ENCODE peak calls at places on chromosomes 3 and 15, in nine cellular contexts. X is lung, F is body of pancreas, Y is sigmoid colon, Z is fibroblast of lung, M is heart left ventricle, W is tibial nerve, K is hepatocyte, T is IMR-90. N is an unnamed sample.

GRCh38 chr15:89494941-89495637 is 1.3 kb downstream of the RHCG start:
- DNase-seq in X (no peak), F (no peak), Y (peak), Z (no peak), M (no peak), W (no peak), K (no peak), T (no peak), N (no peak)

GRCh38 chr15:80026754-80027153 is 32.7 kb upstream of the ZFAND6 start:
- DNase-seq in X (no peak), F (no peak), Y (no peak), Z (no peak), M (no peak), W (no peak), K (no peak), T (no peak), N (no peak)

GRCh38 chr3:43144811-43145490 is 39.1 kb upstream of the POMGNT2 start:
- DNase-seq in X (no peak), F (no peak), Y (no peak), Z (peak), M (no peak), W (no peak), K (no peak), T (peak), N (no peak)

GRCh38 chr15:69748131-69748530 is 295.5 kb downstream of the RPLP1 start:
- DNase-seq in X (no peak), F (no peak), Y (no peak), Z (no peak), M (no peak), W (no peak), K (no peak), T (no peak), N (no peak)

GRCh38 chr3:104005815-104006214 is 1360.9 kb upstream of the ALCAM start:
- DNase-seq in X (no peak), F (no peak), Y (no peak), Z (peak), M (no peak), W (no peak), K (no peak), T (no peak), N (no peak)

GRCh38 chr3:49703443-49703927 is 14.1 kb downstream of the RNF123 start:
- DNase-seq in X (peak), F (peak), Y (peak), Z (peak), M (no peak), W (no peak), K (peak), T (peak), N (peak)

GRCh38 chr3:36124118-36124796 is 256.0 kb upstream of the STAC start:
- DNase-seq in X (no peak), F (peak), Y (no peak), Z (peak), M (no peak), W (no peak), K (peak), T (peak), N (peak)

GRCh38 chr3:24483873-24484272 is 10.8 kb downstream of the THRB start:
- DNase-seq in X (no peak), F (no peak), Y (no peak), Z (no peak), M (no peak), W (no peak), K (no peak), T (no peak), N (no peak)

GRCh38 chr3:60949146-60949545 is 302.1 kb downstream of the FHIT start:
- DNase-seq in X (no peak), F (no peak), Y (no peak), Z (no peak), M (no peak), W (no peak), K (no peak), T (no peak), N (no peak)

GRCh38 chr3:166527325-166527724 is 690.1 kb upstream of the BCHE start:
- DNase-seq in X (no peak), F (no peak), Y (no peak), Z (peak), M (no peak), W (no peak), K (no peak), T (peak), N (no peak)

GRCh38 chr3:138479355-138479964 is 45.0 kb downstream of the ESYT3 start:
- DNase-seq in X (no peak), F (peak), Y (no peak), Z (peak), M (no peak), W (no peak), K (peak), T (peak), N (peak)

GRCh38 chr3:45573591-45573990 is 21.0 kb upstream of the LIMD1 start:
- DNase-seq in X (no peak), F (no peak), Y (peak), Z (no peak), M (no peak), W (no peak), K (no peak), T (no peak), N (no peak)

GRCh38 chr3:197216169-197216860 is 82.1 kb downstream of the DLG1 start:
- DNase-seq in X (no peak), F (no peak), Y (no peak), Z (peak), M (no peak), W (no peak), K (no peak), T (peak), N (peak)

GRCh38 chr15:96767703-96768434 is 437.4 kb downstream of the NR2F2 start:
- DNase-seq in X (no peak), F (no peak), Y (no peak), Z (no peak), M (no peak), W (no peak), K (no peak), T (no peak), N (no peak)

GRCh38 chr15:27993544-27993943 is 105.6 kb downstream of the OCA2 start:
- DNase-seq in X (no peak), F (no peak), Y (no peak), Z (no peak), M (no peak), W (no peak), K (no peak), T (no peak), N (no peak)

GRCh38 chr15:67175643-67176071 is 78.8 kb downstream of the AAGAB start:
- DNase-seq in X (peak), F (no peak), Y (peak), Z (no peak), M (no peak), W (no peak), K (peak), T (peak), N (no peak)

GRCh38 chr3:163890661-163891060 is 1187.6 kb downstream of the SI start:
- DNase-seq in X (no peak), F (no peak), Y (no peak), Z (no peak), M (no peak), W (no peak), K (no peak), T (no peak), N (no peak)

GRCh38 chr3:129112308-129113052 is 9.1 kb downstream of the RAB43 start:
- DNase-seq in X (no peak), F (no peak), Y (no peak), Z (no peak), M (no peak), W (no peak), K (no peak), T (peak), N (no peak)

GRCh38 chr15:101453123-101454120 is 36.1 kb downstream of the PCSK6 start:
- DNase-seq in X (no peak), F (peak), Y (no peak), Z (no peak), M (no peak), W (no peak), K (no peak), T (no peak), N (no peak)

GRCh38 chr3:111238896-111239295 is 167.3 kb downstream of the NECTIN3 start:
- DNase-seq in X (no peak), F (no peak), Y (no peak), Z (no peak), M (no peak), W (no peak), K (no peak), T (no peak), N (no peak)

GRCh38 chr3:106573605-106574004 is 704.8 kb upstream of the CBLB start:
- DNase-seq in X (no peak), F (no peak), Y (no peak), Z (no peak), M (no peak), W (no peak), K (no peak), T (no peak), N (no peak)

GRCh38 chr3:195197764-195198423 is 73.1 kb downstream of the XXYLT1 start:
- DNase-seq in X (no peak), F (no peak), Y (peak), Z (peak), M (peak), W (no peak), K (no peak), T (peak), N (peak)

GRCh38 chr15:90994059-90994416 is 297 bp downstream of the PRC1 start:
- DNase-seq in X (no peak), F (peak), Y (no peak), Z (peak), M (peak), W (no peak), K (peak), T (no peak), N (peak)

GRCh38 chr15:56484284-56484683 is 19.3 kb upstream of the MNS1 start:
- DNase-seq in X (no peak), F (no peak), Y (no peak), Z (no peak), M (no peak), W (no peak), K (no peak), T (no peak), N (no peak)

GRCh38 chr3:157375342-157375986 is 61.2 kb upstream of the PTX3 start:
- DNase-seq in X (no peak), F (no peak), Y (no peak), Z (peak), M (no peak), W (no peak), K (no peak), T (peak), N (no peak)

GRCh38 chr3:104349836-104350235 is 1016.9 kb upstream of the ALCAM start:
- DNase-seq in X (no peak), F (no peak), Y (no peak), Z (no peak), M (no peak), W (no peak), K (no peak), T (no peak), N (no peak)

GRCh38 chr3:17639765-17640164 is 102.7 kb downstream of the TBC1D5 start:
- DNase-seq in X (peak), F (no peak), Y (no peak), Z (peak), M (no peak), W (no peak), K (peak), T (peak), N (peak)

DNA sequence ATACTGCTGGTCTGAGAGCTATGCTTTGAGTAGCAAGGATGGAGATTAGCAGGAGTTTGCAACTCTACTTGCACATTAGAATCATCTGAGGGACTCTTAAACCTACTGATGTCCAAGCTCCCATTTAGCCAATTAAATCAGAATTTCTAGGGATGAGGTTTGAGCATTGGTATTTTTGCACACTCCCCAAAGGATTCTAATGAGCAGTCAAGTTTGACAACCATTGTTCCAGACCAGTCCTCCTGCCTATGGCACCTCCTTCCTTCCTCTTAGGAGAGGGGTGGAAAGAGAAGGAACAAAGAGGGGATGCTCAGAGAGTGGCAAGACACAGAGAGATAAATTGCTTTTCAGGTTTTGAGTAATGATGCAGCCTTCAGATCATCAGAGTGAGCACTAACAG is 275.5 kb upstream of the ROPN1 start:
- DNase-seq in X (no peak), F (no peak), Y (no peak), Z (no peak), M (no peak), W (no peak), K (no peak), T (no peak), N (no peak)
- H3K27ac ChIP-seq in X (no peak), F (no peak), Y (no peak), Z (no peak), M (no peak), W (no peak), K (no peak), T (no peak), N (no peak)

GRCh38 chr3:132803889-132804288 is 81.7 kb upstream of the NPHP3 start:
- DNase-seq in X (no peak), F (no peak), Y (no peak), Z (peak), M (no peak), W (no peak), K (peak), T (no peak), N (no peak)
- TF ChIP-seq CTCF in X (no peak), F (no peak), Y (no peak), Z (peak), M (no peak), W (no peak), K (peak), T (peak), N (no peak)

GRCh38 chr15:61228025-61228901 is 839 bp downstream of the RORA start:
- DNase-seq in X (no peak), F (no peak), Y (peak), Z (peak), M (no peak), W (no peak), K (peak), T (peak), N (peak)
- H3K27ac ChIP-seq in X (no peak), F (no peak), Y (peak), Z (no peak), M (peak), W (no peak), K (no peak), T (no peak), N (no peak)

DNA sequence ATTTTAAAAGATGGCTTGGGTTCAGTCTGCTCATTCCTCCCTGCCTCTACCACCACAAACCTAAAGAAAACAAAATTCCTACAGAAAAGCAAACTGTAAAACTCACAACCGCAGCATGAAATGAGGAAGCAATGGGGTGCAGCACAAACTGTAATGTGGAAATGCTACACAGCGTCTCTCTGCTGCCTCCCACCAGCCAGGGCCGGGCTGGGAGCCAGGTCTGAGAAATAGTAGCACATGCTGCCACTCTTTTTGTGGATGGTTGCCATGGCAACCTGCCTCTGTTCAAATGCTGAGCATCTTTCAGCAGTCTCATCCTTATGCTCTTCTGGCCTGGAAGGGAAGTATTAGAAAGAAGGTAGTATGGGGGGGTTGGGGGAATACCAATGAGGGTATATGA is 55.4 kb downstream of the EOMES start:
- DNase-seq in X (peak), F (peak), Y (peak), Z (peak), M (peak), W (peak), K (peak), T (peak), N (no peak)
- TF ChIP-seq CTCF in X (no peak), F (no peak), Y (no peak), Z (peak), M (no peak), W (no peak), K (no peak), T (no peak), N (no peak)

DNA sequence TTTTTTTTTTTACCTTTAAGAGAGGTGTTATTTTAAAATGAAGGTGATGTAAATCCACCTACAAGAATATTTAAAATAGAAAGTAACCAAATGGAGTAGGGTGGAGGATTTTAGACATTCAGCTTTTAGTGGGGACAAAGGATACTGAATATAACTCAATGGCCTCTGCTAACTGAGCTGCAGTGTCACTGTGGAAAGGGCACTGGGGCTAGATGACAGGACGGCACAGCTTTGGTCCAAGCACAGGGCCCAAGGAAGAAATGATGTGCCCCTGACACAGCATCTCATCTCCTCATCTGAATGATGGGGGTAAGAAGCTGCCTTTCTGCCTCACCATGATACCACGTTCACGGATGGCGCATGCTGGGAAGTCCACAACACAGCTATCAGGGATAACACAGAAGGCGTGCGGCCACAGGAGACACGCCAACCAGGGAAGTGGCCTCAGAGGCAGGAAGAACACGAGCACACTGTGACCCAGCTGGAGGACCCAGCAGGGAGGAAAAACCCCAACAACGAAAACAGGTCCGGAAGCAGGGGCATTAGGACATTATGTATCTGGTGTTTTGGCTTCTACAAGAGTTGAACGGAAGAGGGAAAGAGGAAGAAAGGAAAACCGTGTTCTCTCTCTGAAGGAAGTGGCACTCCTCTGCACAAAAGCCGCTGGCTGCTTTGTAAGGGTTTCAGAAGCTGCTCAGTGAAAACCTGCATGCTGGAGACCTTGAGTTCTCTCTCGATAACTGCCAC is 62.0 kb downstream of the HACD2 start:
- DNase-seq in X (no peak), F (peak), Y (peak), Z (no peak), M (no peak), W (no peak), K (no peak), T (no peak), N (no peak)
- H3K27ac ChIP-seq in X (no peak), F (no peak), Y (peak), Z (no peak), M (no peak), W (no peak), K (no peak), T (no peak), N (no peak)

GRCh38 chr15:22838292-22839042 is at the start of gene NIPA2:
- DNase-seq in X (peak), F (peak), Y (peak), Z (peak), M (peak), W (peak), K (peak), T (peak), N (peak)
- TF ChIP-seq CTCF in X (no peak), F (no peak), Y (no peak), Z (no peak), M (no peak), W (no peak), K (no peak), T (no peak), N (no peak)

GRCh38 chr15:34581043-34581365 is 2.4 kb downstream of the GOLGA8B start:
- DNase-seq in X (no peak), F (peak), Y (no peak), Z (no peak), M (no peak), W (no peak), K (no peak), T (no peak), N (no peak)

GRCh38 chr15:34584321-34584668 is 844 bp upstream of the GOLGA8B start:
- DNase-seq in X (no peak), F (no peak), Y (no peak), Z (no peak), M (no peak), W (no peak), K (no peak), T (no peak), N (no peak)

GRCh38 chr15:34584996-34585395 is 1.5 kb upstream of the GOLGA8B start:
- DNase-seq in X (no peak), F (no peak), Y (no peak), Z (no peak), M (no peak), W (no peak), K (no peak), T (no peak), N (no peak)

GRCh38 chr15:34583399-34584320 is at the start of gene GOLGA8B:
- DNase-seq in X (peak), F (peak), Y (peak), Z (peak), M (peak), W (no peak), K (peak), T (peak), N (peak)

GRCh38 chr15:34582461-34583357 is 742 bp downstream of the GOLGA8B start:
- DNase-seq in X (peak), F (peak), Y (no peak), Z (peak), M (no peak), W (no peak), K (peak), T (peak), N (peak)
- H3K27ac ChIP-seq in X (no peak), F (peak), Y (peak), Z (no peak), M (peak), W (peak), K (no peak), T (peak), N (peak)

DNA sequence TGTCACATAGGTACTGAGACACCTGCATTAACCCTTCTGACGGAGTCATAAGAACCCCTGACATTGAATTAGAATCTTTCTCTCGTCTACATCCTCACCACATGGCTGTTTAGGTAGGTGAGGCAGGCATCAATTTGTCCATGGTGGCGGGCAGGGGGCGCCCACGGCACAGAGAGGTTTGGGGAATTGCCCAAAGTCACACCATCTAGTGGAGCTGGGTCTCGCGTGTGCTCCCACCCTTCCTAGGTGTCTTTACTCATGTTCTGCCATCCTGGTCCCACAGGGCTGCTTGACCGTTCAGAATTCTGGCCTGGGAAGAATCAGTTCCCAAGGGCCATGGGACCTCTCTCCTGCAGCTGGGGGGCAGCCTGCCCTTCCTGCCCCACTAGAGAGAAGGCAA is 14.7 kb upstream of the DLL4 start:
- DNase-seq in X (no peak), F (no peak), Y (no peak), Z (no peak), M (no peak), W (no peak), K (no peak), T (no peak), N (no peak)
- TF ChIP-seq CTCF in X (no peak), F (no peak), Y (no peak), Z (no peak), M (no peak), W (no peak), K (no peak), T (peak), N (no peak)